ENCODE peak calls at places on chromosome 21, in six cellular contexts. M is upper lobe of left lung, X is suprapubic skin, Y is tibial nerve, U is ovary, G is K562. T is an unnamed sample.

GRCh38 chr21:35614412-35614901 is 445.9 kb downstream of the SETD4 start:
- DNase-seq in M (no peak), X (no peak), U (no peak), G (no peak), Y (no peak), T (no peak)

GRCh38 chr21:23160914-23161313 is 2162.7 kb downstream of the NCAM2 start:
- DNase-seq in G (no peak), U (no peak), Y (no peak), M (no peak), X (no peak), T (no peak)

GRCh38 chr21:41444703-41445464 is 18.8 kb downstream of the MX1 start:
- DNase-seq in Y (no peak), G (no peak), X (peak; percentile 21), M (no peak), U (no peak), T (peak; percentile 2)

GRCh38 chr21:41068411-41069304 is 99.3 kb upstream of the BACE2 start:
- DNase-seq in G (peak; percentile 83), X (peak; percentile 80), M (peak; percentile 90), Y (peak; percentile 63), U (peak; percentile 64), T (peak; percentile 74)

GRCh38 chr21:34589511-34590282 is 25.2 kb downstream of the RCAN1 start:
- DNase-seq in Y (no peak), G (no peak), U (no peak), M (no peak), X (no peak), T (no peak)

GRCh38 chr21:14403681-14404318 is 20.9 kb upstream of the HSPA13 start:
- DNase-seq in G (peak; percentile 36), Y (no peak), M (no peak), X (no peak), U (no peak), T (no peak)

GRCh38 chr21:16800536-16800935 is 712.3 kb upstream of the CXADR start:
- DNase-seq in M (no peak), U (no peak), X (no peak), G (no peak), Y (no peak), T (no peak)

GRCh38 chr21:16124397-16125130 is 394.8 kb downstream of the USP25 start:
- DNase-seq in M (no peak), X (no peak), G (no peak), Y (no peak), U (peak; percentile 17), T (no peak)

GRCh38 chr21:33901421-33902288 is 13.9 kb downstream of the ATP5PO start:
- DNase-seq in U (no peak), Y (no peak), G (no peak), X (no peak), M (no peak), T (no peak)

GRCh38 chr21:41241341-41241740 is 73.4 kb downstream of the BACE2 start:
- DNase-seq in U (no peak), M (no peak), X (no peak), G (no peak), Y (no peak), T (no peak)

GRCh38 chr21:41582298-41582840 is 74.4 kb upstream of the TMPRSS2 start:
- DNase-seq in Y (no peak), M (no peak), U (no peak), X (no peak), G (no peak), T (no peak)

GRCh38 chr21:41848971-41849580 is 30.1 kb downstream of the PRDM15 start:
- DNase-seq in U (no peak), X (no peak), M (no peak), Y (no peak), G (no peak), T (no peak)

GRCh38 chr21:17231124-17231523 is 281.7 kb upstream of the CXADR start:
- DNase-seq in U (no peak), X (no peak), M (no peak), G (no peak), Y (no peak), T (no peak)

GRCh38 chr21:44428281-44428942 is 26.9 kb upstream of the LRRC3 start:
- DNase-seq in X (peak; percentile 55), G (peak; percentile 85), Y (no peak), U (no peak), M (no peak), T (peak; percentile 80)

GRCh38 chr21:34899302-34899701 is 149.8 kb downstream of the RUNX1 start:
- DNase-seq in U (no peak), M (no peak), X (no peak), G (no peak), Y (no peak), T (no peak)

GRCh38 chr21:40043423-40043822 is 176.2 kb downstream of the PCP4 start:
- DNase-seq in M (no peak), U (no peak), G (no peak), Y (no peak), X (no peak), T (no peak)

GRCh38 chr21:43938751-43939442 is 73.2 kb upstream of the TRAPPC10 start:
- DNase-seq in Y (peak; percentile 44), X (no peak), G (peak; percentile 98), U (no peak), M (peak; percentile 93), T (peak; percentile 87)

GRCh38 chr21:43959231-43960041 is 52.7 kb upstream of the TRAPPC10 start:
- DNase-seq in Y (no peak), X (no peak), M (peak; percentile 71), G (no peak), U (no peak), T (no peak)

GRCh38 chr21:34344058-34344425 is 19.8 kb upstream of the KCNE2 start:
- DNase-seq in G (no peak), U (no peak), X (no peak), Y (no peak), M (no peak), T (no peak)

DNA sequence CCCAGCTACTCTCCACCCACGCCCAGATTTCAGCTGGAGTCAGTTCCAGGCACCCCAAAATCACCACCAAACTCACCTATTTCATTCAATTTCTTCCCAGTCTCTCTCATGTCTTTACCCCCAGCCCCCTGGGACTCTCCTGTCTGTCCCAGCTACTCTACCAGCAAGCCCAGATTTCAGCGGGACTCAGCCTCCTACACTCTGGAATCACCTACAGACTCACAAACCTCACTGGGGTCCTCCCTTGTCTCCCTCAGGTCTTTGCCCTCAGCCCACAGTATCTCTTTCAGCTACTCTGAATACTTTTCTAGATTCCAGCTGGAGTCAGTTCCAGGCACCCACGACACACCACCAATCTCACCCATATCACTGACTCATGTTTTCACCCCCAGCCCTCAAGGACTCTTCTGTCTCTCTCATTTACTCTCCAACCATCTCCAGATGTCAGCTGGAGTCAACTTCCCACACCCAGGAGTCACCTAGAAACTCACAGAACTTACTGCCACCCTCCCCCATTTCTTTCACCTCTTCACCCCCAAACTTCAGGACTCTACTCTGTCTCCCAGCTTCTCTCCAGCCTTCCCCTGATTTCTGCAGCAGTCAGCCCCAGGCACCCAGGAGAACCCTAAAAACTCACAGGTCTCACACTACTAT is 1529.3 kb upstream of the TPTE start:
- DNase-seq in U (no peak), M (no peak), X (no peak), Y (no peak), G (no peak), T (no peak)
- TF ChIP-seq CTCF in U (no peak), M (no peak), X (no peak), Y (no peak), G (no peak), T (no peak)

DNA sequence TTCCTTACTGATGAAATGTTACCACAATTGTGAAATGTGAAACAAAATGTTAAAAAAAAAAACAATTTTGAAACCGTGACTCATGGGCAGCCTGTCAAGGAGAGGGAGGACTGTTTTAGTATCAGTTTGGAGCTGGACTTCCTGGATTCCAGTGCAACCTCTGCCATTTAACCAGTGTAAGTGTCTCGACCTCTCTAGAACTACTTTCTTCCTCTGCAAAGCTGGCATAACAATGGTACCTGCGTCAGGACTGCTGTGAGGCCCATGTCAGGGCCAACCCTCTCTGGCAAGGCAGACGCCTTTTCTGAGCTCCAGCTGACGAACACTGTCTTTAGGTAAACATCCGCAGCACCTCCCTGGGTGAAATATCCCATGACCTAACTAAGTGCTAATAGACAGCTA is 20.9 kb downstream of the URB1 start:
- DNase-seq in G (no peak), Y (no peak), X (peak; percentile 65), U (peak; percentile 47), M (no peak), T (no peak)
- TF ChIP-seq EP300 in G (no peak), Y (peak; percentile 48), X (peak; percentile 42), U (no peak), M (no peak), T (no peak)

GRCh38 chr21:45438391-45439145 is 33.6 kb downstream of the COL18A1 start:
- DNase-seq in G (no peak), U (no peak), M (peak; percentile 71), Y (no peak), X (no peak), T (no peak)
- H3K4me3 ChIP-seq in G (no peak overlapping the region), U (no peak overlapping the region), M (no peak overlapping the region), Y (peak overlapping the region; percentile 34), X (peak overlapping the region; percentile 43), T (peak overlapping the region; percentile 19)

GRCh38 chr21:28742527-28742926 is 250.2 kb downstream of the LTN1 start:
- DNase-seq in M (no peak), X (no peak), Y (no peak), G (no peak), U (no peak), T (no peak)
- TF ChIP-seq CTCF in M (no peak), X (no peak), Y (no peak), G (no peak), U (no peak), T (no peak)

GRCh38 chr21:37665230-37666024 is 250.8 kb downstream of the KCNJ6 start:
- DNase-seq in M (no peak), G (no peak), X (no peak), Y (no peak), U (no peak), T (no peak)
- TF ChIP-seq EP300 in M (no peak), G (no peak), X (no peak), Y (no peak), U (no peak), T (no peak)

GRCh38 chr21:42923553-42924432 is 1.6 kb downstream of the ERVH48-1 start:
- DNase-seq in U (peak; percentile 72), X (peak; percentile 83), G (peak; percentile 90), Y (peak; percentile 54), M (no peak), T (peak; percentile 80)
- H3K4me3 ChIP-seq in U (no peak overlapping the region), X (no peak overlapping the region), G (no peak overlapping the region), Y (peak overlapping the region; percentile 26), M (no peak overlapping the region), T (no peak overlapping the region)

DNA sequence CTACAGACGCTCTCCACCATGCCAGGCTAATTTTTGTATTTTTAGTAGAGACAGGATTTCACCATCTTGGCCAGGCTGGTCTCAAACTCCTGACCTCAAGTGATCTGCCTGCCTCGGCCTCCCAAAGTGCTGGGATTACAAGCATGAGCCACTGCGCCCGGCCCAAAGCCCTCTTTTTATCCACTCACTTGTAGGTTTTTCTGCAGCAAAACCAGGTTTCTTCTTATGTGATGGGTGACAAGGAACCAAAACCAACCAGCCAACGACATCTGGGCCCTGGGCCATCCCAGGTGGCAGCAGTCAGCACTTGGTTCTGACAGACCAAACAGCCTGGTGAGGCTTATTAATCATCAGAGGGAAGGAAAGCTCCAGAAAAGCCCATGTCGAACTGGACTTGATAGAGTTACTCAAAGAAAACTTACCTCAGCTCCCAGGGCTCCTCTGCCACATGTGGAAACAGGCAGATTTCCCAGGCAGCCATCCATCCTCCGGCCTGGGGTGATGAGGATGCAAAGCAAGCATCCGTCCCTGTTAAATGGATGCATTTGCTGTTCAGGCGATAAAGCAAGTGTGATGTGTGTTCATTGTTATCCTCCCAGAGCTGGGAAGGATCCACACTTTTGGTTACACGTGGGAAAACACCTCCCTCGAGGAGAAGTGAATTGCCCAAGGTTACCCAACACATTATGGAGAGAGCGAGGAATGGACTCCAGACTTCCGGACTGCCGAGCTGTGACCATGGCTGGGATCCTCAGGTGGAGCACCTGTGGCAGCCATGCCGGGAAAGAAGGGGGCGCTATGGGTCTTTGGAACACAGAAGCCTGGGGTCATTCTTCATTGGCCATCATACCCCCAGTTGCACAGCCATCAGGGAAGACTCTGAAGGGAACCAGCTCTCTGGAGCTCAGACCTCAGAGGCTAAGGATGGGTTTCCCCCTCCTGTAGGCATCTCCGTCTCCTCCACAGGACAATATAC is 118.8 kb downstream of the HUNK start:
- DNase-seq in X (no peak), G (no peak), U (no peak), M (no peak), Y (no peak), T (no peak)
- TF ChIP-seq CTCF in X (no peak), G (peak; percentile 45), U (no peak), M (no peak), Y (no peak), T (no peak)